ENCODE peak calls at places on chromosome 17, in five cellular contexts. One of them, this sample, is unnamed.

GRCh38 chr17:78563189-78564145 is 13.7 kb downstream of the DNAH17 start:
- DNase-seq in A673: no peak
- DNase-seq in stomach: peak; percentile 71
- DNase-seq in AG04449: no peak
- DNase-seq in sigmoid colon: peak; percentile 76
- DNase-seq in this sample: no peak

GRCh38 chr17:42679001-42679491 is 2.3 kb upstream of the PLEKHH3 start:
- DNase-seq in AG04449: no peak
- DNase-seq in sigmoid colon: no peak
- DNase-seq in stomach: peak; percentile 63
- DNase-seq in A673: peak; percentile 62
- DNase-seq in this sample: no peak

GRCh38 chr17:62892069-62892675 is 73.9 kb upstream of the TANC2 start:
- DNase-seq in sigmoid colon: no peak
- DNase-seq in AG04449: no peak
- DNase-seq in A673: no peak
- DNase-seq in stomach: no peak
- DNase-seq in this sample: no peak

GRCh38 chr17:64399071-64399766 is 8.6 kb upstream of the PECAM1 start:
- DNase-seq in stomach: no peak
- DNase-seq in sigmoid colon: peak; percentile 36
- DNase-seq in A673: no peak
- DNase-seq in AG04449: no peak
- DNase-seq in this sample: no peak

GRCh38 chr17:45574376-45574775 is 83.9 kb upstream of the PLEKHM1 start:
- DNase-seq in stomach: no peak
- DNase-seq in AG04449: peak; percentile 76
- DNase-seq in A673: no peak
- DNase-seq in sigmoid colon: no peak
- DNase-seq in this sample: no peak

GRCh38 chr17:83200746-83201145 is 121.3 kb downstream of the METRNL start:
- DNase-seq in A673: no peak
- DNase-seq in AG04449: no peak
- DNase-seq in sigmoid colon: peak; percentile 63
- DNase-seq in stomach: no peak
- DNase-seq in this sample: no peak

GRCh38 chr17:72359811-72360210 is 239.0 kb downstream of the SOX9 start:
- DNase-seq in sigmoid colon: no peak
- DNase-seq in stomach: no peak
- DNase-seq in A673: no peak
- DNase-seq in AG04449: no peak
- DNase-seq in this sample: no peak

GRCh38 chr17:27496501-27496943 is 40.3 kb downstream of the KSR1 start:
- DNase-seq in AG04449: no peak
- DNase-seq in stomach: peak; percentile 47
- DNase-seq in A673: no peak
- DNase-seq in sigmoid colon: no peak
- DNase-seq in this sample: no peak

GRCh38 chr17:35816723-35817122 is 7.4 kb downstream of the TAF15 start:
- DNase-seq in sigmoid colon: no peak
- DNase-seq in AG04449: no peak
- DNase-seq in stomach: no peak
- DNase-seq in A673: no peak
- DNase-seq in this sample: no peak

GRCh38 chr17:72092710-72093322 is 28.0 kb upstream of the SOX9 start:
- DNase-seq in AG04449: no peak
- DNase-seq in stomach: no peak
- DNase-seq in sigmoid colon: no peak
- DNase-seq in A673: no peak
- DNase-seq in this sample: no peak

GRCh38 chr17:57071991-57072944 is 12.8 kb upstream of the AKAP1 start:
- DNase-seq in AG04449: no peak
- DNase-seq in sigmoid colon: no peak
- DNase-seq in A673: peak; percentile 55
- DNase-seq in stomach: no peak
- DNase-seq in this sample: no peak

GRCh38 chr17:65559802-65560627 is 1.4 kb downstream of the AXIN2 start:
- DNase-seq in AG04449: no peak
- DNase-seq in A673: peak; percentile 45
- DNase-seq in stomach: peak; percentile 30
- DNase-seq in sigmoid colon: no peak
- DNase-seq in this sample: no peak

GRCh38 chr17:64694207-64694606 is 32.1 kb upstream of the SMURF2 start:
- DNase-seq in AG04449: no peak
- DNase-seq in sigmoid colon: no peak
- DNase-seq in A673: peak; percentile 61
- DNase-seq in stomach: peak; percentile 87
- DNase-seq in this sample: peak; percentile 73

GRCh38 chr17:78166416-78166815 is 2.0 kb upstream of the SYNGR2 start:
- DNase-seq in A673: no peak
- DNase-seq in sigmoid colon: no peak
- DNase-seq in AG04449: no peak
- DNase-seq in stomach: no peak
- DNase-seq in this sample: no peak

GRCh38 chr17:73533801-73534574 is 110.3 kb downstream of the SDK2 start:
- DNase-seq in sigmoid colon: no peak
- DNase-seq in AG04449: no peak
- DNase-seq in A673: no peak
- DNase-seq in stomach: no peak
- DNase-seq in this sample: no peak

GRCh38 chr17:9912146-9913099 is 7.4 kb upstream of the RCVRN start:
- DNase-seq in sigmoid colon: no peak
- DNase-seq in A673: no peak
- DNase-seq in stomach: no peak
- DNase-seq in AG04449: no peak
- DNase-seq in this sample: no peak

GRCh38 chr17:70295329-70295728 is 126.0 kb downstream of the KCNJ2 start:
- DNase-seq in AG04449: no peak
- DNase-seq in sigmoid colon: no peak
- DNase-seq in A673: peak; percentile 22
- DNase-seq in stomach: no peak
- DNase-seq in this sample: no peak

GRCh38 chr17:74437702-74438101 is 5.8 kb downstream of the GPRC5C start:
- DNase-seq in sigmoid colon: no peak
- DNase-seq in stomach: no peak
- DNase-seq in A673: no peak
- DNase-seq in AG04449: no peak
- DNase-seq in this sample: no peak

GRCh38 chr17:75060434-75061054 is 13.5 kb downstream of the KCTD2 start:
- DNase-seq in A673: no peak
- DNase-seq in stomach: no peak
- DNase-seq in sigmoid colon: no peak
- DNase-seq in AG04449: no peak
- DNase-seq in this sample: no peak

GRCh38 chr17:13601776-13602551 is at the start of gene HS3ST3A1:
- DNase-seq in sigmoid colon: peak; percentile 78
- DNase-seq in A673: no peak
- DNase-seq in AG04449: no peak
- DNase-seq in stomach: no peak
- DNase-seq in this sample: peak; percentile 72

GRCh38 chr17:20174588-20175265 is 165.6 kb downstream of the SPECC1 start:
- DNase-seq in A673: no peak
- DNase-seq in AG04449: no peak
- DNase-seq in stomach: peak; percentile 39
- DNase-seq in sigmoid colon: no peak
- DNase-seq in this sample: peak; percentile 40

GRCh38 chr17:58970966-58971575 is 135.6 kb downstream of the TRIM37 start:
- DNase-seq in stomach: no peak
- DNase-seq in AG04449: no peak
- DNase-seq in sigmoid colon: no peak
- DNase-seq in A673: no peak
- DNase-seq in this sample: no peak

GRCh38 chr17:5282639-5283217 is 644 bp downstream of the RABEP1 start:
- DNase-seq in sigmoid colon: no peak
- DNase-seq in A673: peak; percentile 37
- DNase-seq in AG04449: no peak
- DNase-seq in stomach: no peak
- DNase-seq in this sample: no peak

GRCh38 chr17:7328840-7329359 is at the start of gene NEURL4:
- DNase-seq in stomach: no peak
- DNase-seq in A673: no peak
- DNase-seq in sigmoid colon: no peak
- DNase-seq in AG04449: no peak
- DNase-seq in this sample: no peak
- TF ChIP-seq CTCF in stomach: no peak
- TF ChIP-seq CTCF in A673: no peak
- TF ChIP-seq CTCF in sigmoid colon: no peak
- TF ChIP-seq CTCF in AG04449: no peak
- TF ChIP-seq CTCF in this sample: peak; percentile 34

GRCh38 chr17:2564876-2565275 is 28.6 kb upstream of the PAFAH1B1 start:
- DNase-seq in sigmoid colon: no peak
- DNase-seq in A673: no peak
- DNase-seq in stomach: peak; percentile 47
- DNase-seq in AG04449: no peak
- DNase-seq in this sample: no peak

GRCh38 chr17:2560658-2561057 is 32.8 kb upstream of the PAFAH1B1 start:
- DNase-seq in A673: no peak
- DNase-seq in sigmoid colon: no peak
- DNase-seq in AG04449: no peak
- DNase-seq in stomach: no peak
- DNase-seq in this sample: no peak

GRCh38 chr17:2562162-2562858 is 31.1 kb upstream of the PAFAH1B1 start:
- DNase-seq in stomach: no peak
- DNase-seq in sigmoid colon: no peak
- DNase-seq in AG04449: no peak
- DNase-seq in A673: no peak
- DNase-seq in this sample: no peak

GRCh38 chr17:2563543-2563942 is 29.9 kb upstream of the PAFAH1B1 start:
- DNase-seq in stomach: no peak
- DNase-seq in AG04449: no peak
- DNase-seq in A673: no peak
- DNase-seq in sigmoid colon: no peak
- DNase-seq in this sample: no peak

DNA sequence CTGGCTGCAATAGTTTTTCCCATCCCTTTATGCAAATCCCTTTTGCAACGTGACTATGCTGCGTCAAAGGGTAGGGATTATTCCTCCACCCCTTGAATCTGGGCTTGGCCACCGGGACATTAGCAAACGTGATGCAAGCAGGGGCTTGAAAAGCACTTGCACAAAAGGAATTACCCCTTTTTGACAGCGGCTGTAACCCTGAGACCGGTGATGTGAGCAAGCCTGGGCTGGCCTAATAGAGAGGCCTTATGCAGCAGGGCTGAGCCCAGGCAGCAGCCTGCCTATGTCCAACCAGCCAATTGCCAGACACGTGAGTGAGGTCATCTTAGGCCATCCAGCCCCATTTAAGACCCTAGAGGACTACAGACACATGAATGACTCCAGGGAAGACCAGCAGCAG is 30.4 kb upstream of the PAFAH1B1 start:
- DNase-seq in sigmoid colon: no peak
- DNase-seq in AG04449: no peak
- DNase-seq in stomach: no peak
- DNase-seq in A673: no peak
- DNase-seq in this sample: peak; percentile 42
- H3K4me3 ChIP-seq in sigmoid colon: no peak overlapping the region
- H3K4me3 ChIP-seq in AG04449: no peak overlapping the region
- H3K4me3 ChIP-seq in stomach: no peak overlapping the region
- H3K4me3 ChIP-seq in A673: no peak overlapping the region
- H3K4me3 ChIP-seq in this sample: no peak overlapping the region

GRCh38 chr17:81575836-81576235 is 23.7 kb upstream of the FAAP100 start:
- DNase-seq in sigmoid colon: no peak
- DNase-seq in stomach: no peak
- DNase-seq in A673: no peak
- DNase-seq in AG04449: no peak
- DNase-seq in this sample: no peak

GRCh38 chr17:81577278-81578000 is 25.3 kb upstream of the FAAP100 start:
- DNase-seq in sigmoid colon: no peak
- DNase-seq in A673: no peak
- DNase-seq in stomach: no peak
- DNase-seq in AG04449: no peak
- DNase-seq in this sample: no peak

GRCh38 chr17:81578561-81579225 is 26.5 kb upstream of the FAAP100 start:
- DNase-seq in sigmoid colon: no peak
- DNase-seq in A673: no peak
- DNase-seq in AG04449: no peak
- DNase-seq in stomach: no peak
- DNase-seq in this sample: no peak

GRCh38 chr17:81578038-81578441 is 25.9 kb upstream of the FAAP100 start:
- DNase-seq in stomach: no peak
- DNase-seq in sigmoid colon: no peak
- DNase-seq in AG04449: no peak
- DNase-seq in A673: no peak
- DNase-seq in this sample: no peak

DNA sequence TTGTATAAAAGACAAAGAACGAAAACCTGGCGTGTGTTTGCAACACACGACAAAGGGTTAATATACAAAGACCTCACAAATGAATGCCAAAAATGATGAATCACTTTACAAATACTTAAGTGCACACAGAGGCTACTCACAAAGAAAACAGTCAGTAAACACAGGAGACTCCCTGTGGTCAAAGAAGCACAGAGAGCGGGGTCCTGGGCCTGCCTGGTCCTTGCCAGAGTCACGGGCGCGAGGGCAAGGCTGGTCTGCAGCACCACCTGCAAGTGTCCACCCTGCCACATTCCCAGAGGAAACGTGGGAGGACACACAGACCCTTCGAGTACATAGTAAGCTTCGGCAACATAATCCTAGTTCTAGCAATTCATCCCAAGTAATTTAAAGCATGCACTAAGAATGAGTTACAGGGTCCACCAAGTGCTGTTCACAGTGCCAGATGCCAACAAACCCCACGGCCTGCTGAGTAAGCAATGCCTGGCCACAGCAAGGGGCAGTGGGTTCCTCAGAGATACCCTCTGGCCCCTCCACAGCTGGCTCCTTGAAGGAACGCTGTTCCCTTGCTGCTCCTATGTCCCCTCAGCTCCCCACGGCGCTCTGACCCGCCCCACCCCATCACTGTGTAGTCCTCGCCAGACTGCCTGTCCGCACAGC is 24.6 kb upstream of the FAAP100 start:
- DNase-seq in sigmoid colon: no peak
- DNase-seq in A673: peak; percentile 47
- DNase-seq in stomach: no peak
- DNase-seq in AG04449: no peak
- DNase-seq in this sample: peak; percentile 68
- TF ChIP-seq CTCF in sigmoid colon: no peak
- TF ChIP-seq CTCF in A673: no peak
- TF ChIP-seq CTCF in stomach: no peak
- TF ChIP-seq CTCF in AG04449: peak; percentile 12
- TF ChIP-seq CTCF in this sample: peak; percentile 3

DNA sequence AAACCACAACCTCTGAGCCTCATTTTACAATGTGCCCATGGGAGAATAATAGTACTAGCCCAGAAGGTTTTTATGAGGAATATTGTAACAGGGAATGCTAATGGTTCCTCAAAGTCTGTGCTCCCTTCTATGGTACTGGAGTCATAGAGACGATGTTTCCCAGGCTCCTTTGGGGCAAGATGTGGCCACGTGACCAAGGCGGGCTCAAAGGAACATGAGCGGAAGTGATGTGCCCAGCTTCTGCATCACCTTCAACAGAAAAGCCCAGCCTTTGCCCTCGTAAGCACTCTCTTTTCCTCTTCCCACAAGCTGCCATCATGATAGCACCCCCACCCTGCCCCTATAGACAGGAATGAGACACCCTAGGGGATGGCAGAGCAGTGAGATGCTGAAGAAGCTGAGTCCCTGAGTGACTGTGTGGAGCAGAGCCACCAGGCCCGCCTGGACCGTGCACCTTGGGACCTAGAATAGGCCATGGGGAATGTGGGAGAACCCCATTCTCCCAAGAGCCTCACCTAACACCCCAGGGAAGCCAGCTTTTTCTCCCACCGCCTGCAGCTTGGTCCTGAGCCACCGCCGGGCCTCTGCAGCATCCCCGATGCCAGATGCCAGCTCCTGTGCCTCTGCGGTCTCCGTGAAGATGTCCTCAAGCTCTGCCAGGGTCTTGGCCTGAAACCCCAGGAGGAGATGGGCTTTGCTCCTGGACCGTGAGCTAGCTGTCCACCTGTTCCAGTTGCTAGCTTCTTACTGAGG is 22.2 kb upstream of the PIK3R6 start:
- DNase-seq in AG04449: no peak
- DNase-seq in sigmoid colon: no peak
- DNase-seq in A673: no peak
- DNase-seq in stomach: no peak
- DNase-seq in this sample: no peak
- H3K4me3 ChIP-seq in AG04449: no peak overlapping the region
- H3K4me3 ChIP-seq in sigmoid colon: no peak overlapping the region
- H3K4me3 ChIP-seq in A673: no peak overlapping the region
- H3K4me3 ChIP-seq in stomach: no peak overlapping the region
- H3K4me3 ChIP-seq in this sample: no peak overlapping the region

This sample was measured in retinal pigment epithelial cell.